ENCODE peak calls at places on chromosomes 11 and 22, in six cellular contexts. H is K562; K is tibial artery; V is NCI-H774; I is fibroblast of villous mesenchyme; D is activated T-cell treated with anti-CD3 and anti-CD28 coated beads, Interleukin-2, amount 50 U/mL, for 72 hours. S is an unnamed sample.

GRCh38 chr11:10414659-10415058 is 40.4 kb upstream of the AMPD3 start:
- DNase-seq in H (no peak), K (peak; percentile 63), V (no peak), I (peak; percentile 30), D (no peak), S (no peak)

GRCh38 chr22:44941176-44941575 is 68.6 kb downstream of the PHF21B start:
- DNase-seq in H (no peak), K (no peak), V (no peak), I (no peak), D (no peak), S (no peak)

GRCh38 chr11:129643031-129643721 is 172.5 kb upstream of the TMEM45B start:
- DNase-seq in H (no peak), K (no peak), V (no peak), I (no peak), D (peak; percentile 53), S (no peak)

GRCh38 chr22:19042285-19043110 is 79.7 kb downstream of the DGCR2 start:
- DNase-seq in H (no peak), K (peak; percentile 15), V (no peak), I (no peak), D (no peak), S (peak; percentile 38)

GRCh38 chr11:107598225-107599139 is 7.5 kb downstream of the ELMOD1 start:
- DNase-seq in H (no peak), K (no peak), V (no peak), I (peak; percentile 18), D (peak; percentile 23), S (no peak)

GRCh38 chr11:66495401-66495844 is 15.0 kb upstream of the BBS1 start:
- DNase-seq in H (no peak), K (no peak), V (no peak), I (no peak), D (peak; percentile 27), S (no peak)

GRCh38 chr11:35582033-35582432 is 36.2 kb upstream of the FJX1 start:
- DNase-seq in H (no peak), K (no peak), V (no peak), I (no peak), D (no peak), S (no peak)

GRCh38 chr11:67367014-67367835 is 6.2 kb downstream of the CLCF1 start:
- DNase-seq in H (peak; percentile 46), K (no peak), V (no peak), I (peak; percentile 46), D (no peak), S (no peak)